ENCODE peak calls at places on chromosomes 2 and 18, in eight cellular contexts. E is WERI-Rb-1, F is right cardiac atrium, X is iPS-NIHi11, W is NCI-H1105 treated with DMSO at 0.1 percent for 48 hours, N is anterior cingulate cortex, M is brain pericyte, B is DMS 273 treated with DMSO at 0.1 percent for 48 hours. U is an unnamed sample.

GRCh38 chr2:60884795-60885194 is 3.4 kb downstream of the REL start:
- DNase-seq in F (no peak), B (no peak), M (no peak), E (no peak), W (no peak), N (no peak), X (no peak), U (no peak)

GRCh38 chr2:111072220-111072871 is 48.4 kb upstream of the BCL2L11 start:
- DNase-seq in N (no peak), F (no peak), X (no peak), M (peak), B (no peak), E (no peak), W (no peak), U (no peak)

GRCh38 chr2:98869868-98870267 is 66.2 kb downstream of the CRACDL start:
- DNase-seq in B (no peak), W (peak), E (no peak), M (no peak), X (peak), F (no peak), N (no peak), U (no peak)

GRCh38 chr2:241617431-241618154 is 19.4 kb downstream of the THAP4 start:
- DNase-seq in F (peak), W (peak), M (no peak), N (no peak), B (no peak), E (no peak), X (peak), U (no peak)

GRCh38 chr18:10659594-10659993 is 133.8 kb downstream of the NAPG start:
- DNase-seq in W (no peak), M (no peak), X (no peak), B (no peak), E (no peak), F (no peak), N (no peak), U (no peak)

GRCh38 chr18:79217979-79218604 is 148.9 kb downstream of the ATP9B start:
- DNase-seq in N (peak), M (no peak), X (no peak), E (no peak), F (peak), B (no peak), W (no peak), U (no peak)

GRCh38 chr18:57806891-57807280 is 3.8 kb upstream of the ATP8B1 start:
- DNase-seq in W (no peak), F (no peak), N (no peak), B (no peak), X (no peak), M (no peak), E (no peak), U (no peak)

GRCh38 chr18:71116535-71116934 is 827.7 kb downstream of the SOCS6 start:
- DNase-seq in N (no peak), B (no peak), E (no peak), F (no peak), X (no peak), W (no peak), M (no peak), U (no peak)

GRCh38 chr2:190846746-190847145 is 33.9 kb upstream of the GLS start:
- DNase-seq in W (no peak), M (no peak), B (no peak), E (no peak), X (no peak), F (no peak), N (no peak), U (no peak)

GRCh38 chr2:108444941-108445840 is 3.8 kb upstream of the GCC2 start:
- DNase-seq in W (no peak), F (no peak), N (no peak), E (peak), M (no peak), X (no peak), B (peak), U (no peak)

GRCh38 chr2:107285621-107286303 is 399.8 kb upstream of the ST6GAL2 start:
- DNase-seq in B (no peak), W (no peak), N (no peak), F (no peak), E (no peak), X (no peak), M (no peak), U (no peak)

GRCh38 chr2:10036095-10036879 is 7.1 kb upstream of the KLF11 start:
- DNase-seq in X (peak), F (peak), M (no peak), B (peak), W (no peak), E (no peak), N (peak), U (peak)

GRCh38 chr2:101980368-101980767 is 11.4 kb upstream of the IL1R2 start:
- DNase-seq in X (no peak), B (no peak), M (no peak), N (no peak), W (no peak), E (no peak), F (no peak), U (no peak)

GRCh38 chr2:147463881-147464520 is 380.8 kb upstream of the ACVR2A start:
- DNase-seq in W (no peak), F (no peak), X (no peak), M (no peak), N (no peak), E (no peak), B (no peak), U (no peak)

GRCh38 chr18:49646864-49647263 is 85.0 kb downstream of the LIPG start:
- DNase-seq in W (no peak), N (no peak), B (no peak), E (no peak), M (no peak), X (no peak), F (no peak), U (no peak)

GRCh38 chr18:24585996-24586566 is 125.6 kb downstream of the HRH4 start:
- DNase-seq in N (no peak), F (no peak), B (no peak), W (no peak), X (no peak), E (no peak), M (no peak), U (no peak)

GRCh38 chr2:9230881-9231280 is 24.3 kb downstream of the ASAP2 start:
- DNase-seq in M (no peak), B (no peak), X (no peak), E (no peak), F (no peak), W (no peak), N (no peak), U (peak)

GRCh38 chr2:215652432-215652831 is 216.6 kb upstream of the FN1 start:
- DNase-seq in B (no peak), W (no peak), F (no peak), M (no peak), N (no peak), X (no peak), E (no peak), U (no peak)

GRCh38 chr2:126981476-126981875 is 82.8 kb downstream of the TEX51 start:
- DNase-seq in W (no peak), B (peak), M (no peak), N (no peak), E (no peak), X (no peak), F (no peak), U (no peak)

GRCh38 chr2:29054430-29054829 is 19.9 kb downstream of the PCARE start:
- DNase-seq in M (no peak), F (no peak), E (no peak), X (no peak), B (no peak), N (no peak), W (no peak), U (no peak)

GRCh38 chr2:112839407-112840067 is 3.0 kb upstream of the IL1B start:
- DNase-seq in E (no peak), B (no peak), M (no peak), X (no peak), W (no peak), F (no peak), N (no peak), U (no peak)

GRCh38 chr18:68694316-68694715 is 20.6 kb downstream of the TMX3 start:
- DNase-seq in E (no peak), B (no peak), M (no peak), W (no peak), F (peak), N (peak), X (no peak), U (no peak)

GRCh38 chr2:64122358-64122757 is 21.9 kb downstream of the PELI1 start:
- DNase-seq in B (no peak), W (no peak), F (no peak), N (no peak), M (no peak), X (no peak), E (no peak), U (no peak)

GRCh38 chr18:24878289-24878688 is 417.9 kb downstream of the HRH4 start:
- DNase-seq in E (no peak), X (no peak), F (no peak), N (no peak), B (no peak), W (peak), M (no peak), U (no peak)

GRCh38 chr2:180910831-180911665 is 69.4 kb upstream of the UBE2E3 start:
- DNase-seq in E (no peak), W (no peak), X (peak), N (no peak), M (no peak), B (no peak), F (peak), U (no peak)

GRCh38 chr2:67503066-67503795 is 106.1 kb downstream of the ETAA1 start:
- DNase-seq in F (no peak), X (no peak), W (no peak), M (no peak), E (no peak), N (no peak), B (no peak), U (no peak)

GRCh38 chr18:68837665-68838390 is 39.9 kb downstream of the CCDC102B start:
- DNase-seq in B (no peak), W (no peak), F (no peak), N (no peak), E (no peak), X (no peak), M (no peak), U (no peak)

GRCh38 chr2:118014492-118014824 is 588 bp upstream of the CCDC93 start:
- DNase-seq in E (peak), M (no peak), W (no peak), B (no peak), F (no peak), N (no peak), X (peak), U (no peak)

GRCh38 chr2:7811073-7811472 is 870.8 kb upstream of the ID2 start:
- DNase-seq in N (no peak), B (no peak), E (no peak), F (no peak), M (no peak), W (no peak), X (no peak), U (no peak)

GRCh38 chr18:48342125-48342524 is 67.1 kb downstream of the ZBTB7C start:
- DNase-seq in M (no peak), W (peak), X (no peak), B (no peak), E (no peak), F (no peak), N (peak), U (peak)

GRCh38 chr2:190254451-190254850 is 65.2 kb downstream of the HIBCH start:
- DNase-seq in E (no peak), M (no peak), N (no peak), W (no peak), X (no peak), B (no peak), F (no peak), U (no peak)

GRCh38 chr2:20381457-20381856 is 30.8 kb upstream of the PUM2 start:
- DNase-seq in M (peak), X (peak), B (peak), F (no peak), W (peak), E (no peak), N (peak), U (peak)

GRCh38 chr2:111120253-111121027 is at the start of gene BCL2L11:
- DNase-seq in B (peak), E (peak), W (peak), N (peak), F (peak), X (peak), M (no peak), U (peak)

GRCh38 chr2:140659293-140659692 is 1471.5 kb downstream of the LRP1B start:
- DNase-seq in F (no peak), X (no peak), W (no peak), E (no peak), B (no peak), M (no peak), N (no peak), U (no peak)

U was measured in substantia nigra.